ENCODE peak calls at places on chromosomes 5 and 9, in seven cellular contexts. J is stomach, S is esophagus muscularis mucosa, W is breast epithelium, V is K562, H is transverse colon, M is sigmoid colon. K is an unnamed sample.

GRCh38 chr9:81716409-81716808 is 27.1 kb upstream of the TLE1 start:
- DNase-seq in W (no peak), H (no peak), V (no peak), S (no peak), J (no peak), M (no peak), K (no peak)

GRCh38 chr9:72102520-72102919 is 42.1 kb upstream of the C9orf57 start:
- DNase-seq in S (no peak), W (no peak), V (no peak), M (no peak), J (no peak), H (no peak), K (no peak)

GRCh38 chr5:2563046-2563445 is 188.4 kb downstream of the IRX2 start:
- DNase-seq in H (no peak), J (no peak), M (no peak), S (no peak), V (no peak), W (no peak), K (no peak)

GRCh38 chr5:53817183-53817582 is 256.7 kb downstream of the NDUFS4 start:
- DNase-seq in H (no peak), M (no peak), S (no peak), V (no peak), J (no peak), W (no peak), K (no peak)

GRCh38 chr9:112820886-112821285 is 69.8 kb downstream of the SLC46A2 start:
- DNase-seq in V (no peak), H (no peak), W (no peak), J (no peak), S (peak), M (no peak), K (no peak)

GRCh38 chr9:84169240-84169639 is 171.3 kb downstream of the SLC28A3 start:
- DNase-seq in S (no peak), M (no peak), J (no peak), H (no peak), V (no peak), W (no peak), K (no peak)

GRCh38 chr9:93071464-93071863 is 13.0 kb downstream of the SUSD3 start:
- DNase-seq in H (no peak), S (no peak), V (peak), J (no peak), M (no peak), W (no peak), K (no peak)

GRCh38 chr9:93093449-93094293 is 2.3 kb upstream of the CARD19 start:
- DNase-seq in S (no peak), M (peak), W (no peak), H (peak), J (no peak), V (peak), K (peak)

GRCh38 chr5:170046221-170046620 is 59.5 kb upstream of the FOXI1 start:
- DNase-seq in H (no peak), W (no peak), J (no peak), M (no peak), S (no peak), V (no peak), K (no peak)

GRCh38 chr9:108017671-108018070 is 528.1 kb upstream of the KLF4 start:
- DNase-seq in V (no peak), J (no peak), W (no peak), S (no peak), H (no peak), M (no peak), K (no peak)

GRCh38 chr5:137613554-137614265 is 114.6 kb upstream of the SPOCK1 start:
- DNase-seq in J (no peak), W (no peak), H (no peak), M (no peak), V (no peak), S (peak), K (no peak)

GRCh38 chr5:122774861-122775712 is at the start of gene SNX2:
- DNase-seq in S (peak), M (peak), J (peak), W (peak), V (peak), H (peak), K (peak)

GRCh38 chr5:94080390-94080789 is 339.0 kb upstream of the POU5F2 start:
- DNase-seq in W (no peak), S (no peak), J (no peak), M (no peak), V (no peak), H (no peak), K (no peak)

GRCh38 chr5:168987540-168988300 is 313.2 kb downstream of the SLIT3 start:
- DNase-seq in J (peak), S (no peak), W (peak), H (peak), V (peak), M (peak), K (no peak)

GRCh38 chr9:102867488-102867887 is 127.6 kb upstream of the CYLC2 start:
- DNase-seq in W (no peak), H (no peak), V (no peak), S (no peak), J (no peak), M (no peak), K (no peak)

GRCh38 chr9:88258012-88258411 is 119.7 kb upstream of the SPATA31C2 start:
- DNase-seq in W (peak), M (peak), S (no peak), V (no peak), J (no peak), H (no peak), K (no peak)

GRCh38 chr9:31045810-31046209 is 1338.6 kb upstream of the ACO1 start:
- DNase-seq in J (peak), M (no peak), S (no peak), V (no peak), H (no peak), W (no peak), K (no peak)

GRCh38 chr5:145938699-145939531 is 2.5 kb downstream of the SH3RF2 start:
- DNase-seq in W (no peak), M (no peak), S (no peak), J (no peak), H (no peak), V (no peak), K (no peak)

GRCh38 chr9:100108572-100108971 is 9.5 kb downstream of the INVS start:
- DNase-seq in V (no peak), S (no peak), M (no peak), J (no peak), H (no peak), W (no peak), K (no peak)

GRCh38 chr9:71975833-71976232 is 64.4 kb downstream of the C9orf85 start:
- DNase-seq in W (no peak), S (no peak), M (no peak), J (no peak), V (no peak), H (no peak), K (no peak)

GRCh38 chr5:175729829-175730277 is 72.0 kb downstream of the HRH2 start:
- DNase-seq in H (peak), W (peak), S (peak), M (peak), J (peak), V (peak), K (peak)

GRCh38 chr5:140344683-140345423 is 1.6 kb downstream of the HBEGF start:
- DNase-seq in M (no peak), J (peak), H (peak), V (peak), S (no peak), W (no peak), K (no peak)

GRCh38 chr9:131738293-131738692 is 1.6 kb downstream of the RAPGEF1 start:
- DNase-seq in S (no peak), J (no peak), H (no peak), V (no peak), W (no peak), M (no peak), K (no peak)

GRCh38 chr9:4182831-4183230 is 117.0 kb downstream of the GLIS3 start:
- DNase-seq in W (no peak), H (no peak), V (no peak), M (no peak), J (no peak), S (peak), K (no peak)

GRCh38 chr9:18268381-18268780 is 205.6 kb upstream of the ADAMTSL1 start:
- DNase-seq in V (no peak), W (peak), H (no peak), J (no peak), S (no peak), M (no peak), K (no peak)

GRCh38 chr9:114089206-114089840 is 9.8 kb downstream of the KIF12 start:
- DNase-seq in J (no peak), W (no peak), S (no peak), H (no peak), M (peak), V (no peak), K (no peak)

GRCh38 chr5:73921746-73922145 is 295.8 kb downstream of the ARHGEF28 start:
- DNase-seq in H (no peak), W (no peak), S (no peak), M (no peak), J (no peak), V (no peak), K (no peak)

GRCh38 chr5:139394654-139395566 is at the start of gene PROB1:
- DNase-seq in W (no peak), S (no peak), H (no peak), J (no peak), M (no peak), V (no peak), K (no peak)

GRCh38 chr9:127214421-127215265 is 49.9 kb upstream of the GARNL3 start:
- DNase-seq in W (peak), J (peak), V (peak), H (peak), M (no peak), S (no peak), K (no peak)
- H3K27ac ChIP-seq in W (no peak), J (no peak), V (no peak), H (no peak), M (no peak), S (no peak), K (no peak)

GRCh38 chr9:14692536-14692917 is 705 bp downstream of the ZDHHC21 start:
- DNase-seq in H (no peak), M (no peak), J (no peak), S (no peak), W (no peak), V (no peak), K (no peak)

GRCh38 chr9:14690986-14691730 is 2.1 kb downstream of the ZDHHC21 start:
- DNase-seq in J (no peak), W (no peak), S (no peak), V (no peak), H (no peak), M (no peak), K (no peak)

GRCh38 chr9:14692918-14693861 is at the start of gene ZDHHC21:
- DNase-seq in S (no peak), W (peak), V (peak), M (peak), H (peak), J (peak), K (peak)
- TF ChIP-seq POLR2A in S (no peak), W (no peak), V (no peak), M (no peak), H (peak), J (no peak), K (no peak)

GRCh38 chr5:177536386-177536785 is 18.0 kb downstream of the FAM193B start:
- DNase-seq in M (no peak), S (no peak), V (no peak), J (no peak), H (no peak), W (no peak), K (no peak)
- TF ChIP-seq POLR2AphosphoS5 in M (no peak), S (no peak), V (no peak), J (no peak), H (no peak), W (no peak), K (no peak)

DNA sequence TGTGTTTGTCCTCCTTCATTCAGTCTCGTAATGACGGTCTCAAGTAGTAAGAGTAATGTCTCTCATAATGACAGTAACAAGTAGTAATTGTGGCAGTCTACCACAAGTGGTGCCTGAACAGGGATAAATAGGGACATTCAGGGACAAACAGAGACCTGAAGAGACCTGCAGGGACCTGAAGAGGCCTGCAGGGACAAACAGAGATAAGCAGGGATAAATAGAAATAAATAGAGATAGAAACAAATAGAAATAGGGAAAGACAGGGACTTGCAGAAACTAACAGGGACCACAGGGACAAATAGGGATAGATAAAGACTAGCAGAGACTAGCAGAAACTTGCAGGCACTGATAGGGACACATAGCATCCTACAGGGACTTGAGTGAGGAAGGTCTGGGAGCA is 7.9 kb downstream of the UGT3A2 start:
- DNase-seq in M (no peak), V (no peak), W (no peak), H (no peak), J (no peak), S (peak), K (no peak)
- H3K27ac ChIP-seq in M (no peak), V (no peak), W (no peak), H (no peak), J (no peak), S (no peak), K (no peak)

DNA sequence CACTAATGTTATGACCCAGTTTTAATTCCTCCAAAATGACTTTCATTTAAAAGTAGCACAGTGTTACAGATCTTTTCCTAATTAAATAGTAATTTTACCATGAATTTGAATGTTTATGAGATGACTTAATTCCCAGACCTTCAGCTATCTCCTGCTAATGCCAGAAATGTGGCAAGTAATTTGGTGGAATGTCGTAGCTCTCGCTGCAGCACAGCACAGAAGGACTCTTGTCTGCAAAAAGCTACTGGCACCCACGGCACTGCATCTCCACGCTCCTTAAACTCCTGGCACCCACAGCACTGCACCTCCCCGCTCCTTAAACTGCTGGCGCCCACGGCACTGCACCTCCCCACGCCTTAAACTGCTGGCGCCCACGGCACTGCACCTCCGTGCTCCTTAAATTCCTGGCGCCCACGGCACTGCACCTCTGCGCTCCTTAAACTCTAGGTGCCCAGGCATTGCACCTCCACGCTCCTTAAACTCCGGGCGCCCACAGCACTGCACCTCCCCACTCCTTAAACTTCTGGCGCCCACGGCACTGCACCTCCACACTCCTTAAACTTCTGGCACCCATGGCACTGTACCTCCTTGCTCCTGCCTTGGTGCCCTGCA is 163.0 kb downstream of the CDK5RAP2 start:
- DNase-seq in M (no peak), J (no peak), W (no peak), H (no peak), V (no peak), S (no peak), K (no peak)
- TF ChIP-seq POLR2A in M (no peak), J (no peak), W (no peak), H (no peak), V (no peak), S (no peak), K (no peak)